ENCODE peak calls at places on chromosomes 3 and 15, in six cellular contexts. O is KG1, L is GM23248, U is midbrain, W is ACHN, D is Right ventricle myocardium superior. V is an unnamed sample.

GRCh38 chr3:185916042-185916833 is 21.6 kb downstream of the TRA2B start:
- DNase-seq in O (no peak), L (no peak), U (no peak), W (no peak), D (no peak), V (no peak)

GRCh38 chr3:8805774-8806173 is 36.4 kb upstream of the OXTR start:
- DNase-seq in O (no peak), L (no peak), U (no peak), W (no peak), D (no peak), V (no peak)

GRCh38 chr3:59286791-59287531 is 237.1 kb upstream of the CFAP20DC start:
- DNase-seq in O (peak), L (peak), U (no peak), W (no peak), D (no peak), V (no peak)

GRCh38 chr3:110504401-110504800 is 567.2 kb upstream of the NECTIN3 start:
- DNase-seq in O (no peak), L (no peak), U (no peak), W (no peak), D (no peak), V (no peak)

GRCh38 chr3:39171860-39172259 is 18.5 kb upstream of the CSRNP1 start:
- DNase-seq in O (no peak), L (no peak), U (no peak), W (no peak), D (no peak), V (no peak)

GRCh38 chr15:40308844-40309189 is 1.1 kb upstream of the PLCB2 start:
- DNase-seq in O (no peak), L (no peak), U (no peak), W (no peak), D (peak), V (no peak)

GRCh38 chr3:7520593-7520992 is 659.7 kb downstream of the GRM7 start:
- DNase-seq in O (no peak), L (no peak), U (no peak), W (no peak), D (no peak), V (no peak)

GRCh38 chr3:194278186-194278845 is 72.8 kb downstream of the CPN2 start:
- DNase-seq in O (no peak), L (no peak), U (no peak), W (no peak), D (no peak), V (no peak)

GRCh38 chr15:42490743-42491539 is at the start of gene ZNF106:
- DNase-seq in O (peak), L (peak), U (peak), W (peak), D (peak), V (peak)

GRCh38 chr15:81297147-81297572 is 26.8 kb downstream of the STARD5 start:
- DNase-seq in O (no peak), L (peak), U (no peak), W (peak), D (no peak), V (peak)

GRCh38 chr3:126558336-126559071 is at the start of gene C3orf22:
- DNase-seq in O (no peak), L (no peak), U (no peak), W (no peak), D (no peak), V (no peak)

V was measured in kidney glomerular epithelial cell.